ENCODE peak calls at places on chromosomes 5 and 9, in eight cellular contexts. U, M, E, Q, F, C, V and I are unnamed samples.

GRCh38 chr5:74382864-74383618 is 257.5 kb downstream of the ENC1 start:
- DNase-seq in U (no peak), M (no peak), E (peak), Q (no peak), F (peak), C (peak), V (no peak), I (peak)

GRCh38 chr9:134655101-134655500 is 13.5 kb downstream of the COL5A1 start:
- DNase-seq in U (no peak), M (no peak), E (no peak), Q (no peak), F (no peak), C (no peak), V (no peak), I (no peak)

GRCh38 chr9:6915635-6916034 is 157.9 kb downstream of the KDM4C start:
- DNase-seq in U (no peak), M (no peak), E (no peak), Q (no peak), F (no peak), C (no peak), V (no peak), I (no peak)

GRCh38 chr5:90888511-90889324 is 330.1 kb downstream of the ADGRV1 start:
- DNase-seq in U (no peak), M (no peak), E (no peak), Q (no peak), F (peak), C (no peak), V (no peak), I (peak)

GRCh38 chr9:81393985-81394811 is 295.1 kb downstream of the TLE1 start:
- DNase-seq in U (no peak), M (no peak), E (no peak), Q (no peak), F (no peak), C (no peak), V (no peak), I (no peak)

GRCh38 chr5:89613222-89613956 is 730.4 kb upstream of the MEF2C start:
- DNase-seq in U (no peak), M (no peak), E (no peak), Q (no peak), F (no peak), C (no peak), V (no peak), I (no peak)

GRCh38 chr9:27425827-27426716 is 98.0 kb upstream of the IFNK start:
- DNase-seq in U (no peak), M (no peak), E (no peak), Q (no peak), F (no peak), C (no peak), V (no peak), I (no peak)

GRCh38 chr5:177554474-177555111 is at the start of gene FAM193B:
- DNase-seq in U (peak), M (peak), E (peak), Q (peak), F (peak), C (peak), V (peak), I (peak)

GRCh38 chr9:134895103-134895502 is 14.5 kb downstream of the FCN2 start:
- DNase-seq in U (peak), M (no peak), E (no peak), Q (no peak), F (no peak), C (no peak), V (peak), I (no peak)

GRCh38 chr5:128674837-128675446 is 136.9 kb upstream of the FBN2 start:
- DNase-seq in U (peak), M (peak), E (peak), Q (peak), F (peak), C (no peak), V (no peak), I (peak)

GRCh38 chr5:53041071-53041692 is 52.0 kb downstream of the ITGA2 start:
- DNase-seq in U (no peak), M (no peak), E (no peak), Q (no peak), F (peak), C (no peak), V (no peak), I (peak)